ENCODE peak calls at places on chromosomes 13 and 19, in seven cellular contexts. P is breast epithelium, D is endothelial cell of umbilical vein, Y is fibroblast of lung, L is ovary, E is heart left ventricle, Q is suprapubic skin. G is an unnamed sample.

GRCh38 chr13:101627556-101627943 is 175.1 kb downstream of the ITGBL1 start:
- DNase-seq in L (no peak), D (peak; percentile 36), E (no peak), Q (no peak), P (no peak), Y (peak; percentile 62), G (no peak)

GRCh38 chr19:48921721-48922500 is 11.6 kb upstream of the DHDH start:
- DNase-seq in P (no peak), L (no peak), D (no peak), Q (no peak), Y (no peak), E (no peak), G (no peak)

GRCh38 chr13:73060251-73061160 is 1.7 kb downstream of the KLF5 start:
- DNase-seq in Q (no peak), L (no peak), Y (peak; percentile 78), D (peak; percentile 24), P (no peak), E (peak; percentile 27), G (no peak)

GRCh38 chr13:111228262-111229144 is 91.9 kb upstream of the TEX29 start:
- DNase-seq in Y (peak; percentile 76), Q (no peak), E (no peak), P (no peak), D (no peak), L (no peak), G (no peak)

GRCh38 chr19:57282011-57282636 is 1.8 kb downstream of the ZNF460 start:
- DNase-seq in P (no peak), E (no peak), D (no peak), Q (no peak), Y (no peak), L (no peak), G (no peak)

GRCh38 chr19:28242317-28242927 is 970.5 kb downstream of the UQCRFS1 start:
- DNase-seq in Y (peak; percentile 1), Q (no peak), D (peak; percentile 3), P (no peak), L (no peak), E (no peak), G (peak; percentile 1)

GRCh38 chr19:31902821-31903220 is 442.6 kb upstream of the ZNF507 start:
- DNase-seq in D (no peak), Q (no peak), P (no peak), Y (no peak), L (no peak), E (no peak), G (no peak)

GRCh38 chr19:46355991-46356669 is 9.2 kb downstream of the PPP5C start:
- DNase-seq in Q (peak; percentile 53), P (no peak), Y (no peak), E (no peak), D (no peak), L (no peak), G (no peak)

GRCh38 chr19:892243-892996 is 567 bp downstream of the MED16 start:
- DNase-seq in P (no peak), D (no peak), L (peak; percentile 48), Y (no peak), E (no peak), Q (no peak), G (no peak)

GRCh38 chr19:41997851-41998229 is 3.8 kb upstream of the ATP1A3 start:
- DNase-seq in L (no peak), P (no peak), D (no peak), E (no peak), Q (no peak), Y (no peak), G (no peak)
- H3K27ac ChIP-seq in L (no peak overlapping the region), P (no peak overlapping the region), D (no peak overlapping the region), E (no peak overlapping the region), Q (no peak overlapping the region), Y (no peak overlapping the region), G (no peak overlapping the region)

GRCh38 chr19:40205760-40206159 is 12.4 kb downstream of the TTC9B start:
- DNase-seq in P (no peak), L (no peak), Q (no peak), D (no peak), Y (no peak), E (no peak), G (no peak)
- H3K27ac ChIP-seq in P (no peak overlapping the region), L (no peak overlapping the region), Q (no peak overlapping the region), D (no peak overlapping the region), Y (no peak overlapping the region), E (no peak overlapping the region), G (no peak overlapping the region)

DNA sequence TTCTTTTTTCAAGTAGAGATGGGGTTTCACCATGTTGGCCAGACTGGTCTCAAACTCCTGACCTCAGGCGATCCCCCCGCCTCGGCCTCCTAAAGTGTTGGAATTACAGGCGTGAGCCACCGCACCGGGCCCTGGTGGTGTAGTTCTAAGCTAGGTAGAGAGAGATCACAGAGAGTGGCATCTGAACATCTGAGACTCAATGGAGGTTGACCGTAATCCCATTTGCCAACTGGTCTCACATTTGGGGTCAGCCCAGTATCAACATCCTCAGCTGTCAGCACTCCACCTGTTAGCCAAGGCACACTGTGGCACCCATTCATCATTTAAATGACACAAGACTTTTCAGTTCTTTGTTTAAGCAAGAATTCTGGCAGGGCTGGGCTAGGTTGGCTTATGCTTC is 8.1 kb downstream of the SELENOW start:
- DNase-seq in E (no peak), L (no peak), Q (no peak), D (no peak), P (no peak), Y (no peak), G (no peak)
- H3K27ac ChIP-seq in E (no peak overlapping the region), L (no peak overlapping the region), Q (no peak overlapping the region), D (no peak overlapping the region), P (no peak overlapping the region), Y (no peak overlapping the region), G (no peak overlapping the region)

DNA sequence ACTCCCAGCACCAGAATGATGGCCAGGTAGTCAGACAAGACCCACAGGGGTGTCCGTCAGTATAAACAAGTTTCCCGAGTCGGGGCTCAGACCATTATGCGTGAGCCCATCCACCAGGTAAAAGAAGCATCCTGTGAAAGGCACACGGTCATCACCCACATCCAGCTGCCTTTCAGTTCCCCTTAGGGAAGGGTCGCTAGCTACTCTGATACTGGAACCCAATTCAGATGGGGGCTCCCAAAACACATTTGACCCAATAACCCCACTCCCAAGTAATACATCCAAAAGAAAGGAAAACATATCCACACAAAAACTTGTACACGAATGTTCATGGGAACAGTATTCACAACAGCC is 66.8 kb downstream of the STK24 start:
- DNase-seq in D (no peak), E (no peak), L (no peak), P (no peak), Y (no peak), Q (no peak), G (no peak)
- H3K27ac ChIP-seq in D (peak overlapping the region; percentile 95), E (peak overlapping the region; percentile 58), L (no peak overlapping the region), P (no peak overlapping the region), Y (peak overlapping the region; percentile 85), Q (peak overlapping the region; percentile 73), G (no peak overlapping the region)

GRCh38 chr19:21587117-21587461 is 81.7 kb downstream of the ZNF429 start:
- DNase-seq in E (peak; percentile 38), L (no peak), P (no peak), Q (no peak), Y (no peak), D (no peak), G (no peak)
- H3K27ac ChIP-seq in E (peak overlapping the region; percentile 58), L (peak overlapping the region; percentile 47), P (no peak overlapping the region), Q (no peak overlapping the region), Y (no peak overlapping the region), D (no peak overlapping the region), G (no peak overlapping the region)

GRCh38 chr19:54203151-54203611 is 2.5 kb downstream of the RPS9 start:
- DNase-seq in Y (peak; percentile 21), Q (no peak), D (no peak), P (no peak), L (no peak), E (no peak), G (no peak)
- H3K27ac ChIP-seq in Y (peak overlapping the region; percentile 97), Q (no peak overlapping the region), D (no peak overlapping the region), P (no peak overlapping the region), L (no peak overlapping the region), E (no peak overlapping the region), G (no peak overlapping the region)

G was measured in caudate nucleus.